ENCODE peak calls at places on chromosomes 7 and 10, in four cellular contexts. N is Kasumi-1, D is iris pigment epithelial cell, P is ecto neural progenitor cell. B is an unnamed sample.

GRCh38 chr10:62422068-62422590 is 48.0 kb downstream of the ZNF365 start:
- DNase-seq in N (no peak), P (no peak), D (peak), B (no peak)

GRCh38 chr10:36089790-36090391 is 447.8 kb upstream of the FZD8 start:
- DNase-seq in P (no peak), N (no peak), D (no peak), B (no peak)

GRCh38 chr7:135712182-135712782 is 15.7 kb downstream of the SLC13A4 start:
- DNase-seq in N (no peak), P (no peak), D (no peak), B (no peak)

GRCh38 chr10:125034671-125035070 is 92.7 kb downstream of the ZRANB1 start:
- DNase-seq in P (no peak), D (peak), N (no peak), B (no peak)

GRCh38 chr10:131656009-131656408 is 244.8 kb upstream of the PPP2R2D start:
- DNase-seq in D (no peak), P (no peak), N (no peak), B (no peak)

GRCh38 chr7:4665661-4666060 is 16.4 kb upstream of the FOXK1 start:
- DNase-seq in N (no peak), D (peak), P (no peak), B (no peak)

GRCh38 chr7:26868841-26869505 is 4.6 kb upstream of the SKAP2 start:
- DNase-seq in N (no peak), P (no peak), D (no peak), B (no peak)

GRCh38 chr7:109213081-109213480 is 643.4 kb downstream of the DNAJB9 start:
- DNase-seq in P (no peak), N (no peak), D (no peak), B (no peak)

GRCh38 chr10:60778978-60779668 is 845 bp downstream of the CDK1 start:
- DNase-seq in N (peak), P (no peak), D (peak), B (no peak)

GRCh38 chr10:55631071-55631654 is 729.9 kb downstream of the ZWINT start:
- DNase-seq in N (peak), P (peak), D (peak), B (peak)

GRCh38 chr10:77357185-77357584 is 280.4 kb downstream of the KCNMA1 start:
- DNase-seq in P (no peak), D (no peak), N (no peak), B (no peak)

GRCh38 chr7:68888971-68889385 is 709.3 kb upstream of the AUTS2 start:
- DNase-seq in P (no peak), D (no peak), N (no peak), B (no peak)

GRCh38 chr7:7803597-7804229 is 85.3 kb upstream of the RPA3 start:
- DNase-seq in P (no peak), D (no peak), N (no peak), B (no peak)

GRCh38 chr7:121153411-121153810 is 164.9 kb downstream of the CPED1 start:
- DNase-seq in D (no peak), P (no peak), N (no peak), B (no peak)

GRCh38 chr7:5758286-5758685 is 23.2 kb downstream of the RNF216 start:
- DNase-seq in D (no peak), N (no peak), P (no peak), B (no peak)

GRCh38 chr7:150848111-150848510 is 4.2 kb upstream of the AOC1 start:
- DNase-seq in N (no peak), D (no peak), P (peak), B (no peak)

GRCh38 chr10:43002596-43002995 is 74.3 kb upstream of the RET start:
- DNase-seq in D (no peak), P (no peak), N (no peak), B (no peak)

GRCh38 chr7:539731-540411 is 20.2 kb upstream of the PDGFA start:
- DNase-seq in P (no peak), N (no peak), D (peak), B (no peak)

GRCh38 chr7:127954371-127954770 is 76.9 kb downstream of the LRRC4 start:
- DNase-seq in D (no peak), N (no peak), P (no peak), B (no peak)

GRCh38 chr10:782751-783648 is 93.5 kb upstream of the DIP2C start:
- DNase-seq in N (no peak), D (no peak), P (peak), B (peak)

GRCh38 chr10:44990302-44990655 is 10.4 kb upstream of the ZNF22 start:
- DNase-seq in N (peak), P (peak), D (no peak), B (no peak)

GRCh38 chr7:40356871-40357676 is 222.3 kb downstream of the SUGCT start:
- DNase-seq in D (peak), P (no peak), N (no peak), B (no peak)

GRCh38 chr7:120806669-120807068 is 51.3 kb downstream of the TSPAN12 start:
- DNase-seq in D (no peak), P (no peak), N (no peak), B (no peak)

GRCh38 chr10:30784521-30784895 is 155.0 kb upstream of the LYZL2 start:
- DNase-seq in P (no peak), D (peak), N (peak), B (no peak)

GRCh38 chr7:97576043-97576442 is 155.8 kb upstream of the TAC1 start:
- DNase-seq in N (no peak), P (no peak), D (no peak), B (no peak)

B was measured in GM10248.